ENCODE peak calls at places on chromosomes 16 and 17, in five cellular contexts. Y is small intestine, L is T-helper 1 cell, S is kidney tubule cell, N is GM12891. P is an unnamed sample.

GRCh38 chr16:47309581-47310312 is 151.1 kb downstream of the ITFG1 start:
- DNase-seq in Y (no peak), L (no peak), S (no peak), N (no peak), P (no peak)

GRCh38 chr16:58501242-58502131 is 1.5 kb downstream of the NDRG4 start:
- DNase-seq in Y (no peak), L (no peak), S (peak), N (no peak), P (no peak)

GRCh38 chr17:1347681-1348318 is 52.2 kb downstream of the YWHAE start:
- DNase-seq in Y (peak), L (no peak), S (peak), N (no peak), P (no peak)

GRCh38 chr16:2008009-2008526 is 1.6 kb downstream of the ZNF598 start:
- DNase-seq in Y (peak), L (no peak), S (peak), N (no peak), P (no peak)

GRCh38 chr17:70343134-70343533 is 173.8 kb downstream of the KCNJ2 start:
- DNase-seq in Y (no peak), L (no peak), S (no peak), N (no peak), P (no peak)

GRCh38 chr17:35214631-35215273 is 20.6 kb upstream of the SLC35G3 start:
- DNase-seq in Y (peak), L (no peak), S (no peak), N (no peak), P (no peak)

GRCh38 chr17:16482253-16482652 is 9.7 kb downstream of the LRRC75A start:
- DNase-seq in Y (no peak), L (no peak), S (no peak), N (no peak), P (no peak)

GRCh38 chr17:6530324-6530920 is 25.9 kb downstream of the PITPNM3 start:
- DNase-seq in Y (no peak), L (no peak), S (no peak), N (no peak), P (no peak)

GRCh38 chr17:79077587-79077986 is 3.0 kb downstream of the ENGASE start:
- DNase-seq in Y (no peak), L (no peak), S (no peak), N (no peak), P (no peak)

GRCh38 chr17:17874478-17874877 is 37.7 kb upstream of the SREBF1 start:
- DNase-seq in Y (no peak), L (no peak), S (peak), N (no peak), P (no peak)

GRCh38 chr16:11312718-11313492 is 31.8 kb upstream of the PRM1 start:
- DNase-seq in Y (peak), L (no peak), S (peak), N (no peak), P (no peak)